ENCODE peak calls at places on chromosome 9, in five cellular contexts. H is stimulated activated CD4-positive, alpha-beta T cell treated with anti-CD3 and anti-CD28 coated beads, Interleukin-4, amount 100 ng/mL, for 4 hours; V is colonic mucosa; W is chondrocyte; B is fibroblast of lung. K is an unnamed sample.

GRCh38 chr9:128175743-128176142 is 15.6 kb downstream of the CIZ1 start:
- DNase-seq in V (no peak), H (no peak), B (no peak), W (no peak), K (no peak)

GRCh38 chr9:130660683-130661460 is 3.5 kb upstream of the PRDM12 start:
- DNase-seq in H (no peak), V (no peak), B (no peak), W (no peak), K (no peak)

GRCh38 chr9:95508242-95508967 is 8.4 kb downstream of the PTCH1 start:
- DNase-seq in H (no peak), B (no peak), W (no peak), V (no peak), K (no peak)

GRCh38 chr9:17075758-17076485 is 58.9 kb upstream of the CNTLN start:
- DNase-seq in W (no peak), V (no peak), B (no peak), H (no peak), K (no peak)

GRCh38 chr9:12368569-12368968 is 324.6 kb upstream of the TYRP1 start:
- DNase-seq in V (no peak), H (no peak), B (no peak), W (no peak), K (no peak)

GRCh38 chr9:133419005-133419404 is 1.2 kb upstream of the REXO4 start:
- DNase-seq in W (no peak), V (peak), B (no peak), H (no peak), K (no peak)

GRCh38 chr9:134992755-134993124 is 75.0 kb upstream of the FCN1 start:
- DNase-seq in H (no peak), V (no peak), W (no peak), B (no peak), K (peak)

GRCh38 chr9:127225747-127226646 is 38.6 kb upstream of the GARNL3 start:
- DNase-seq in H (no peak), W (no peak), B (no peak), V (no peak), K (peak)

GRCh38 chr9:94852373-94852772 is 125.9 kb downstream of the AOPEP start:
- DNase-seq in H (no peak), V (no peak), B (no peak), W (no peak), K (no peak)

GRCh38 chr9:134781895-134782294 is 98.7 kb upstream of the FCN2 start:
- DNase-seq in B (no peak), H (no peak), V (no peak), W (no peak), K (no peak)

GRCh38 chr9:112754578-112754977 is 4.0 kb downstream of the SNX30 start:
- DNase-seq in H (peak), V (no peak), W (no peak), B (peak), K (no peak)

GRCh38 chr9:104993291-104993963 is 65.5 kb upstream of the ABCA1 start:
- DNase-seq in B (peak), H (no peak), V (peak), W (no peak), K (peak)

GRCh38 chr9:24041294-24041693 is 215.3 kb upstream of the ELAVL2 start:
- DNase-seq in H (no peak), W (no peak), V (no peak), B (no peak), K (no peak)

GRCh38 chr9:19155106-19155999 is 28.1 kb upstream of the PLIN2 start:
- DNase-seq in H (no peak), B (no peak), W (no peak), V (no peak), K (peak)

GRCh38 chr9:74496819-74497749 is at the start of gene RORB:
- DNase-seq in H (peak), W (peak), V (peak), B (peak), K (peak)

GRCh38 chr9:16060457-16061129 is 507.8 kb downstream of the CCDC171 start:
- DNase-seq in W (no peak), H (no peak), B (no peak), V (no peak), K (no peak)

GRCh38 chr9:72280913-72281500 is 84.0 kb downstream of the ZFAND5 start:
- DNase-seq in H (peak), V (peak), B (peak), W (no peak), K (peak)

GRCh38 chr9:20022410-20022809 is 233.6 kb upstream of the SLC24A2 start:
- DNase-seq in W (no peak), H (no peak), V (no peak), B (peak), K (no peak)

GRCh38 chr9:6909186-6909585 is 151.4 kb downstream of the KDM4C start:
- DNase-seq in W (no peak), V (no peak), B (no peak), H (no peak), K (no peak)

K was measured in spleen.